ENCODE peak calls at places on chromosomes 7 and 10, in five cellular contexts. One of them, this sample, is unnamed.

GRCh38 chr7:5666361-5666760 is 115.1 kb downstream of the RNF216 start:
- DNase-seq in HTR-8/SVneo: no peak
- DNase-seq in activated naive CD4-positive, alpha-beta T cell treated with anti-CD3 and anti-CD28 coated beads for 36 hours: no peak
- DNase-seq in stimulated activated CD4-positive, alpha-beta T cell treated with anti-CD3 and anti-CD28 coated beads, Interleukin-4, amount 100 ng/mL, for 48 hours: no peak
- DNase-seq in HEK293T: no peak
- DNase-seq in this sample: no peak

GRCh38 chr7:25852995-25853713 is 298.8 kb upstream of the NFE2L3 start:
- DNase-seq in activated naive CD4-positive, alpha-beta T cell treated with anti-CD3 and anti-CD28 coated beads for 36 hours: no peak
- DNase-seq in HEK293T: no peak
- DNase-seq in HTR-8/SVneo: no peak
- DNase-seq in stimulated activated CD4-positive, alpha-beta T cell treated with anti-CD3 and anti-CD28 coated beads, Interleukin-4, amount 100 ng/mL, for 48 hours: no peak
- DNase-seq in this sample: no peak

GRCh38 chr10:103739039-103739764 is 116.2 kb downstream of the SH3PXD2A start:
- DNase-seq in stimulated activated CD4-positive, alpha-beta T cell treated with anti-CD3 and anti-CD28 coated beads, Interleukin-4, amount 100 ng/mL, for 48 hours: no peak
- DNase-seq in activated naive CD4-positive, alpha-beta T cell treated with anti-CD3 and anti-CD28 coated beads for 36 hours: no peak
- DNase-seq in HEK293T: no peak
- DNase-seq in HTR-8/SVneo: peak
- DNase-seq in this sample: no peak

GRCh38 chr10:79354615-79355014 is 7.3 kb downstream of the PPIF start:
- DNase-seq in stimulated activated CD4-positive, alpha-beta T cell treated with anti-CD3 and anti-CD28 coated beads, Interleukin-4, amount 100 ng/mL, for 48 hours: no peak
- DNase-seq in activated naive CD4-positive, alpha-beta T cell treated with anti-CD3 and anti-CD28 coated beads for 36 hours: no peak
- DNase-seq in HTR-8/SVneo: no peak
- DNase-seq in HEK293T: no peak
- DNase-seq in this sample: no peak

GRCh38 chr10:132916956-132917666 is 25.3 kb downstream of the CFAP46 start:
- DNase-seq in activated naive CD4-positive, alpha-beta T cell treated with anti-CD3 and anti-CD28 coated beads for 36 hours: no peak
- DNase-seq in stimulated activated CD4-positive, alpha-beta T cell treated with anti-CD3 and anti-CD28 coated beads, Interleukin-4, amount 100 ng/mL, for 48 hours: no peak
- DNase-seq in HTR-8/SVneo: no peak
- DNase-seq in HEK293T: no peak
- DNase-seq in this sample: no peak

GRCh38 chr10:78442836-78443550 is 409.3 kb downstream of the RPS24 start:
- DNase-seq in activated naive CD4-positive, alpha-beta T cell treated with anti-CD3 and anti-CD28 coated beads for 36 hours: no peak
- DNase-seq in HEK293T: no peak
- DNase-seq in stimulated activated CD4-positive, alpha-beta T cell treated with anti-CD3 and anti-CD28 coated beads, Interleukin-4, amount 100 ng/mL, for 48 hours: no peak
- DNase-seq in HTR-8/SVneo: no peak
- DNase-seq in this sample: no peak

GRCh38 chr7:2258661-2259365 is 16.8 kb downstream of the NUDT1 start:
- DNase-seq in HEK293T: no peak
- DNase-seq in stimulated activated CD4-positive, alpha-beta T cell treated with anti-CD3 and anti-CD28 coated beads, Interleukin-4, amount 100 ng/mL, for 48 hours: no peak
- DNase-seq in activated naive CD4-positive, alpha-beta T cell treated with anti-CD3 and anti-CD28 coated beads for 36 hours: no peak
- DNase-seq in HTR-8/SVneo: no peak
- DNase-seq in this sample: no peak

GRCh38 chr7:86657948-86658347 is 14.2 kb downstream of the GRM3 start:
- DNase-seq in activated naive CD4-positive, alpha-beta T cell treated with anti-CD3 and anti-CD28 coated beads for 36 hours: no peak
- DNase-seq in HEK293T: no peak
- DNase-seq in stimulated activated CD4-positive, alpha-beta T cell treated with anti-CD3 and anti-CD28 coated beads, Interleukin-4, amount 100 ng/mL, for 48 hours: no peak
- DNase-seq in HTR-8/SVneo: no peak
- DNase-seq in this sample: no peak

GRCh38 chr7:67854784-67855183 is 858.2 kb downstream of the TYW1 start:
- DNase-seq in HEK293T: no peak
- DNase-seq in HTR-8/SVneo: no peak
- DNase-seq in activated naive CD4-positive, alpha-beta T cell treated with anti-CD3 and anti-CD28 coated beads for 36 hours: no peak
- DNase-seq in stimulated activated CD4-positive, alpha-beta T cell treated with anti-CD3 and anti-CD28 coated beads, Interleukin-4, amount 100 ng/mL, for 48 hours: no peak
- DNase-seq in this sample: no peak

GRCh38 chr10:21517983-21518628 is 7.4 kb downstream of the SKIDA1 start:
- DNase-seq in HEK293T: no peak
- DNase-seq in activated naive CD4-positive, alpha-beta T cell treated with anti-CD3 and anti-CD28 coated beads for 36 hours: no peak
- DNase-seq in stimulated activated CD4-positive, alpha-beta T cell treated with anti-CD3 and anti-CD28 coated beads, Interleukin-4, amount 100 ng/mL, for 48 hours: no peak
- DNase-seq in HTR-8/SVneo: no peak
- DNase-seq in this sample: no peak

GRCh38 chr10:117578999-117579590 is 36.5 kb downstream of the EMX2 start:
- DNase-seq in HTR-8/SVneo: no peak
- DNase-seq in activated naive CD4-positive, alpha-beta T cell treated with anti-CD3 and anti-CD28 coated beads for 36 hours: no peak
- DNase-seq in stimulated activated CD4-positive, alpha-beta T cell treated with anti-CD3 and anti-CD28 coated beads, Interleukin-4, amount 100 ng/mL, for 48 hours: no peak
- DNase-seq in HEK293T: no peak
- DNase-seq in this sample: no peak

GRCh38 chr7:155584261-155584660 is 37.9 kb upstream of the CNPY1 start:
- DNase-seq in HTR-8/SVneo: no peak
- DNase-seq in stimulated activated CD4-positive, alpha-beta T cell treated with anti-CD3 and anti-CD28 coated beads, Interleukin-4, amount 100 ng/mL, for 48 hours: no peak
- DNase-seq in activated naive CD4-positive, alpha-beta T cell treated with anti-CD3 and anti-CD28 coated beads for 36 hours: no peak
- DNase-seq in HEK293T: no peak
- DNase-seq in this sample: no peak

GRCh38 chr7:97506728-97507127 is 225.2 kb upstream of the TAC1 start:
- DNase-seq in stimulated activated CD4-positive, alpha-beta T cell treated with anti-CD3 and anti-CD28 coated beads, Interleukin-4, amount 100 ng/mL, for 48 hours: no peak
- DNase-seq in HEK293T: no peak
- DNase-seq in HTR-8/SVneo: no peak
- DNase-seq in activated naive CD4-positive, alpha-beta T cell treated with anti-CD3 and anti-CD28 coated beads for 36 hours: no peak
- DNase-seq in this sample: no peak

GRCh38 chr7:71718563-71718962 is 586.6 kb downstream of the GALNT17 start:
- DNase-seq in HTR-8/SVneo: no peak
- DNase-seq in activated naive CD4-positive, alpha-beta T cell treated with anti-CD3 and anti-CD28 coated beads for 36 hours: no peak
- DNase-seq in stimulated activated CD4-positive, alpha-beta T cell treated with anti-CD3 and anti-CD28 coated beads, Interleukin-4, amount 100 ng/mL, for 48 hours: no peak
- DNase-seq in HEK293T: no peak
- DNase-seq in this sample: no peak